ENCODE peak calls at places on chromosomes 11 and 22, in nine cellular contexts. One of them, this sample, is unnamed.

GRCh38 chr22:30753701-30754100 is 59.0 kb downstream of the OSBP2 start:
- DNase-seq in cardiac fibroblast: no peak
- DNase-seq in coronary artery: no peak
- DNase-seq in bronchial epithelial cell: no peak
- DNase-seq in body of pancreas: no peak
- DNase-seq in heart left ventricle: no peak
- DNase-seq in uterus: no peak
- DNase-seq in Calu3: no peak
- DNase-seq in tibial artery: no peak
- DNase-seq in this sample: no peak

GRCh38 chr11:92667446-92668165 is 301.8 kb upstream of the MTNR1B start:
- DNase-seq in cardiac fibroblast: no peak
- DNase-seq in coronary artery: no peak
- DNase-seq in bronchial epithelial cell: no peak
- DNase-seq in body of pancreas: peak
- DNase-seq in heart left ventricle: no peak
- DNase-seq in uterus: no peak
- DNase-seq in Calu3: no peak
- DNase-seq in tibial artery: no peak
- DNase-seq in this sample: no peak

GRCh38 chr11:102346748-102347525 is at the start of gene BIRC2:
- DNase-seq in cardiac fibroblast: peak
- DNase-seq in coronary artery: peak
- DNase-seq in bronchial epithelial cell: peak
- DNase-seq in body of pancreas: peak
- DNase-seq in heart left ventricle: peak
- DNase-seq in uterus: peak
- DNase-seq in Calu3: peak
- DNase-seq in tibial artery: peak
- DNase-seq in this sample: peak

GRCh38 chr11:31218847-31219246 is 150.7 kb downstream of the DCDC1 start:
- DNase-seq in cardiac fibroblast: no peak
- DNase-seq in coronary artery: no peak
- DNase-seq in bronchial epithelial cell: peak
- DNase-seq in body of pancreas: no peak
- DNase-seq in heart left ventricle: no peak
- DNase-seq in uterus: no peak
- DNase-seq in Calu3: no peak
- DNase-seq in tibial artery: no peak
- DNase-seq in this sample: no peak

GRCh38 chr11:67261942-67262681 is 4.2 kb upstream of the GRK2 start:
- DNase-seq in cardiac fibroblast: no peak
- DNase-seq in coronary artery: peak
- DNase-seq in bronchial epithelial cell: no peak
- DNase-seq in body of pancreas: no peak
- DNase-seq in heart left ventricle: peak
- DNase-seq in uterus: no peak
- DNase-seq in Calu3: no peak
- DNase-seq in tibial artery: peak
- DNase-seq in this sample: no peak

GRCh38 chr11:27085605-27086004 is 45.0 kb downstream of the BBOX1 start:
- DNase-seq in cardiac fibroblast: peak
- DNase-seq in coronary artery: no peak
- DNase-seq in bronchial epithelial cell: no peak
- DNase-seq in body of pancreas: no peak
- DNase-seq in heart left ventricle: no peak
- DNase-seq in uterus: no peak
- DNase-seq in Calu3: no peak
- DNase-seq in tibial artery: no peak
- DNase-seq in this sample: no peak

GRCh38 chr11:64805481-64805880 is 2.5 kb upstream of the MAP4K2 start:
- DNase-seq in cardiac fibroblast: no peak
- DNase-seq in coronary artery: no peak
- DNase-seq in bronchial epithelial cell: no peak
- DNase-seq in body of pancreas: no peak
- DNase-seq in heart left ventricle: no peak
- DNase-seq in uterus: no peak
- DNase-seq in Calu3: no peak
- DNase-seq in tibial artery: no peak
- DNase-seq in this sample: no peak

GRCh38 chr11:47565340-47566165 is at the start of gene PTPMT1:
- DNase-seq in cardiac fibroblast: peak
- DNase-seq in coronary artery: no peak
- DNase-seq in bronchial epithelial cell: peak
- DNase-seq in body of pancreas: peak
- DNase-seq in heart left ventricle: peak
- DNase-seq in uterus: peak
- DNase-seq in Calu3: peak
- DNase-seq in tibial artery: peak
- DNase-seq in this sample: no peak

GRCh38 chr11:6413791-6414231 is 5.1 kb downstream of the APBB1 start:
- DNase-seq in cardiac fibroblast: no peak
- DNase-seq in coronary artery: no peak
- DNase-seq in bronchial epithelial cell: no peak
- DNase-seq in body of pancreas: no peak
- DNase-seq in heart left ventricle: no peak
- DNase-seq in uterus: no peak
- DNase-seq in Calu3: no peak
- DNase-seq in tibial artery: no peak
- DNase-seq in this sample: no peak

GRCh38 chr22:17218341-17218740 is 894 bp downstream of the ADA2 start:
- DNase-seq in cardiac fibroblast: no peak
- DNase-seq in coronary artery: no peak
- DNase-seq in bronchial epithelial cell: no peak
- DNase-seq in body of pancreas: no peak
- DNase-seq in heart left ventricle: no peak
- DNase-seq in uterus: no peak
- DNase-seq in Calu3: no peak
- DNase-seq in tibial artery: no peak
- DNase-seq in this sample: no peak

GRCh38 chr11:17865765-17866428 is 131.3 kb downstream of the KCNC1 start:
- DNase-seq in cardiac fibroblast: peak
- DNase-seq in coronary artery: no peak
- DNase-seq in bronchial epithelial cell: peak
- DNase-seq in body of pancreas: no peak
- DNase-seq in heart left ventricle: no peak
- DNase-seq in uterus: no peak
- DNase-seq in Calu3: no peak
- DNase-seq in tibial artery: no peak
- DNase-seq in this sample: no peak

DNA sequence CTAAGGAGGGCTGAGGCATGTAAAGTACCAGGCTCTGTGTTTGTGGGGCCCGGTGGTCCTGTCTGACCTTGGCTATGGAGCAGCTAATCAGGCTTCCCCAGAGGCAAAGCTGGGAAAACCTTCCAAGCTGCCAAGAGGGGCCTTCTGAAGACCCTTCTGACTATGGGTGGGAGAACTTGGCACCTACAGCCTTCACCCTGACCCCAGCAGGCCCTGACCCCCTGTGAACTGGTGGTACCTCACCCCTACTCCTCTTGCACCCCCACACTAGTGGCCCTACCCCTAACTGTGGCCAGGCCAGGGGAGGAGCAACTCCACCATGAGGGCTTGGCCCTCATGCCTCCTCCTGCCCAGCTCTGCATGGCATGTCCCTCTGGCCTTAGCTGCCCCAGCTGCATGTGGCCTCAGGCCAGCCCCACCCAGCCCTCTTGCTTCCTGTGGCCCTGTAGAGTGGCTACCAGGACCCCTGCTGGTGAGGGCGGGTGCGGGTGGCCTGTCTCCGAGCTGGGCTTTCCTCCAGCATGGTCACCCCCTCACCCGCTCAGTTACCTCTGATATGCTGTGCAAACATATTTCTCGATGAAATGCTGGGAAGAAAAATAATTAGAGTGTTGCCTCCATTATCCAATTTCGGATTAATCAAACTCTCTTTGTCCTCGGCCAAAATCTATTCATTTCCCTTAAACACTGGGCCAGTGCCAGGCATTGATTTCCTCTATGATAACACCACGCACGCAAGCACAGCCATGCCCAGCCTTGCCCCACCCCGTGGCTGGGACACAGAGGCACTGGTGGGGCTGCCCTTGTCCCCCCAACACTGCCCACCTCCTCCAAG is 7.5 kb downstream of the GNAZ start:
- DNase-seq in cardiac fibroblast: no peak
- DNase-seq in coronary artery: no peak
- DNase-seq in bronchial epithelial cell: no peak
- DNase-seq in body of pancreas: no peak
- DNase-seq in heart left ventricle: no peak
- DNase-seq in uterus: no peak
- DNase-seq in Calu3: peak
- DNase-seq in tibial artery: no peak
- DNase-seq in this sample: no peak
- TF ChIP-seq CTCF in cardiac fibroblast: no peak
- TF ChIP-seq CTCF in coronary artery: no peak
- TF ChIP-seq CTCF in bronchial epithelial cell: no peak
- TF ChIP-seq CTCF in body of pancreas: no peak
- TF ChIP-seq CTCF in heart left ventricle: no peak
- TF ChIP-seq CTCF in uterus: no peak
- TF ChIP-seq CTCF in Calu3: peak
- TF ChIP-seq CTCF in tibial artery: no peak
- TF ChIP-seq CTCF in this sample: no peak

DNA sequence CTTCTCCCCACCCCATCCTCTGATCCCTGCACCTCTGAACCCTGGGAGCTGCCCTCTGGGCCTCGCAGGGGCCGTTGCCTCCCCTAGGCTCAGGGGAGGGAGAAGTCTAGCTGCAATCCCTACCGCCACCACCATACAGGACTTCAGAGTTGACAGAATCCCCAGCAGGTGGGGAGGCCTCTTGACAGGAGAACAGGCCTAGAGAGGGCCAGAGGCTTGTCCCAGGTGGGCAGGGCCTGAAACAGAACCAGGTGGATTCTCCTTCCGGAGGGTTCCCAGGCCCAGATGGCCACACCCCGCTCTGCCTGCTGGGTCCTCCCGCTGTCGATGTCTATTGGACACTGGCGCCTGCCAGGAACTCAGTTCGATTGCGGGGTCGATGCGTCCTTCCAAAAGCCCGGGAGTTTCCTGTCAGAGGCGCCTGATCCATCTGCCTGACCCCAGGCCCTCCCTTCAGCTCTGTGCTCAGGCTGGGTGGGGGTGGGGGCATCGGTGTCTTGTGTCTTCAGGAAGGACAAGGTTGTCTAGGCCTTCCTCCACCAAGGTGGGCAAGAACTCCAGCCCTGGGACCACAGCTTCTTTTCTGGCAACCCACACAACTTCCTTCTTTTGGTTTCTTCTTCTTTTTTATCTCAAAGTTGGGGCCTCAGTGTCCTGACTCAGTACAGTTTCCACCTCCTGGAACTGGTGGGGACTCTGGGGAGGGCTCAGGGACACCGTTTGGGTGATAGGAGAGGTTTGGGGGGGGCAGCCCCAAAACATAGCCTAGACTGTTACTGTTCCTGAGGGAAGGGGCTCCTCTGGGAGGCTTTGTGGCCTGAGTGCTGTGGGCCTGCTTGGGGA is 6.4 kb downstream of the STARD10 start:
- DNase-seq in cardiac fibroblast: no peak
- DNase-seq in coronary artery: no peak
- DNase-seq in bronchial epithelial cell: no peak
- DNase-seq in body of pancreas: peak
- DNase-seq in heart left ventricle: no peak
- DNase-seq in uterus: no peak
- DNase-seq in Calu3: no peak
- DNase-seq in tibial artery: no peak
- DNase-seq in this sample: no peak
- TF ChIP-seq CTCF in cardiac fibroblast: peak
- TF ChIP-seq CTCF in coronary artery: no peak
- TF ChIP-seq CTCF in bronchial epithelial cell: peak
- TF ChIP-seq CTCF in body of pancreas: peak
- TF ChIP-seq CTCF in heart left ventricle: no peak
- TF ChIP-seq CTCF in uterus: no peak
- TF ChIP-seq CTCF in Calu3: no peak
- TF ChIP-seq CTCF in tibial artery: no peak
- TF ChIP-seq CTCF in this sample: no peak

GRCh38 chr11:130781906-130782305 is 134.4 kb downstream of the SNX19 start:
- DNase-seq in cardiac fibroblast: peak
- DNase-seq in coronary artery: peak
- DNase-seq in bronchial epithelial cell: peak
- DNase-seq in body of pancreas: no peak
- DNase-seq in heart left ventricle: no peak
- DNase-seq in uterus: no peak
- DNase-seq in Calu3: no peak
- DNase-seq in tibial artery: no peak
- DNase-seq in this sample: no peak
- TF ChIP-seq CTCF in cardiac fibroblast: no peak
- TF ChIP-seq CTCF in coronary artery: no peak
- TF ChIP-seq CTCF in bronchial epithelial cell: no peak
- TF ChIP-seq CTCF in body of pancreas: no peak
- TF ChIP-seq CTCF in heart left ventricle: no peak
- TF ChIP-seq CTCF in uterus: no peak
- TF ChIP-seq CTCF in Calu3: no peak
- TF ChIP-seq CTCF in tibial artery: no peak
- TF ChIP-seq CTCF in this sample: no peak

GRCh38 chr22:24146791-24147353 is 34.4 kb upstream of the SUSD2 start:
- DNase-seq in cardiac fibroblast: peak
- DNase-seq in coronary artery: peak
- DNase-seq in bronchial epithelial cell: no peak
- DNase-seq in body of pancreas: peak
- DNase-seq in heart left ventricle: no peak
- DNase-seq in uterus: peak
- DNase-seq in Calu3: no peak
- DNase-seq in tibial artery: peak
- DNase-seq in this sample: no peak

GRCh38 chr22:24149191-24149590 is 32.1 kb upstream of the SUSD2 start:
- DNase-seq in cardiac fibroblast: no peak
- DNase-seq in coronary artery: no peak
- DNase-seq in bronchial epithelial cell: no peak
- DNase-seq in body of pancreas: no peak
- DNase-seq in heart left ventricle: no peak
- DNase-seq in uterus: no peak
- DNase-seq in Calu3: no peak
- DNase-seq in tibial artery: no peak
- DNase-seq in this sample: no peak

GRCh38 chr22:24146190-24146616 is 35.1 kb upstream of the SUSD2 start:
- DNase-seq in cardiac fibroblast: peak
- DNase-seq in coronary artery: no peak
- DNase-seq in bronchial epithelial cell: peak
- DNase-seq in body of pancreas: peak
- DNase-seq in heart left ventricle: no peak
- DNase-seq in uterus: peak
- DNase-seq in Calu3: peak
- DNase-seq in tibial artery: peak
- DNase-seq in this sample: no peak

GRCh38 chr22:24147666-24148065 is 33.6 kb upstream of the SUSD2 start:
- DNase-seq in cardiac fibroblast: no peak
- DNase-seq in coronary artery: no peak
- DNase-seq in bronchial epithelial cell: no peak
- DNase-seq in body of pancreas: no peak
- DNase-seq in heart left ventricle: no peak
- DNase-seq in uterus: no peak
- DNase-seq in Calu3: no peak
- DNase-seq in tibial artery: no peak
- DNase-seq in this sample: no peak

DNA sequence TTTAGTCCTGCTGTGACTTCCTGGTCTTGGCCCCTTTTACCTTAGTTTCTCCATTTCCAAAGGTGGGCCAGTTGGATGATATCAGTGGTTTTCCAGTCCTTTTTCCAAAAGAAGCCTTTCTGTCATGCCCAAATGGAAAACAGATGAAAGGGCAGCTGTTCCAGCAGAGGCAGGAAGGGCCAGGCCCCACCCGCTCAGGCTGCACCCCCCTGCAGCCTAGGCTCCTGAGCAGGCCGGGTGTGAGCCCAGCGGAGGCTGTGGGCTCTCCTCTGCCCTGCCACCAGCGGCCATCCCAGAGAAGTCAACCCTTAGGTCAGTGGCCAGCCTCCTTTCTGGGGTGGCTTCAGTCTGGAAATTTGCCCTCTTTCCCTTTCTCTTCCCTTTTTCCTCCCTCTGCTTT is 32.7 kb upstream of the SUSD2 start:
- DNase-seq in cardiac fibroblast: no peak
- DNase-seq in coronary artery: no peak
- DNase-seq in bronchial epithelial cell: no peak
- DNase-seq in body of pancreas: no peak
- DNase-seq in heart left ventricle: no peak
- DNase-seq in uterus: no peak
- DNase-seq in Calu3: no peak
- DNase-seq in tibial artery: no peak
- DNase-seq in this sample: no peak
- TF ChIP-seq CTCF in cardiac fibroblast: no peak
- TF ChIP-seq CTCF in coronary artery: no peak
- TF ChIP-seq CTCF in bronchial epithelial cell: no peak
- TF ChIP-seq CTCF in body of pancreas: no peak
- TF ChIP-seq CTCF in heart left ventricle: no peak
- TF ChIP-seq CTCF in uterus: no peak
- TF ChIP-seq CTCF in Calu3: no peak
- TF ChIP-seq CTCF in tibial artery: no peak
- TF ChIP-seq CTCF in this sample: no peak

This sample was measured in omental fat pad.